ENCODE peak calls at places on chromosomes 16 and 17, in seven cellular contexts. P is HCT116, U is H1, N is WTC11, R is GM12878, Y is K562, S is HepG2. D is an unnamed sample.

GRCh38 chr17:45319239-45319703 is 2.5 kb upstream of the MAP3K14 start:
- DNase-seq in P (peak; percentile 64), U (no peak), R (no peak), Y (no peak), N (no peak), S (no peak), D (no peak)

GRCh38 chr16:1919680-1919998 is 1.4 kb upstream of the HS3ST6 start:
- DNase-seq in N (no peak), S (no peak), U (no peak), P (no peak), Y (no peak), R (no peak), D (no peak)

GRCh38 chr17:82384730-82385429 is 13.3 kb downstream of the UTS2R start:
- DNase-seq in N (no peak), R (no peak), Y (peak; percentile 37), S (peak; percentile 74), U (no peak), P (no peak), D (no peak)

GRCh38 chr17:11492511-11492910 is 105.8 kb upstream of the DNAH9 start:
- DNase-seq in P (no peak), R (no peak), S (no peak), U (no peak), N (no peak), Y (no peak), D (no peak)

GRCh38 chr17:14048169-14048568 is 21.1 kb upstream of the COX10 start:
- DNase-seq in R (no peak), Y (peak; percentile 33), P (no peak), U (no peak), N (peak; percentile 29), S (no peak), D (peak; percentile 54)

GRCh38 chr17:67575325-67575724 is 142.4 kb upstream of the NOL11 start:
- DNase-seq in U (no peak), S (peak; percentile 38), N (no peak), R (peak; percentile 68), P (no peak), Y (no peak), D (no peak)

GRCh38 chr16:53080345-53081031 is 25.7 kb downstream of the CHD9 start:
- DNase-seq in S (no peak), N (no peak), Y (no peak), R (no peak), P (no peak), U (no peak), D (no peak)

GRCh38 chr17:80195671-80196529 is 24.2 kb downstream of the SGSH start:
- DNase-seq in U (no peak), R (no peak), S (peak; percentile 48), N (peak; percentile 81), Y (peak; percentile 69), P (no peak), D (peak; percentile 64)

GRCh38 chr17:46020023-46020735 is 21.1 kb downstream of the STH start:
- DNase-seq in S (no peak), N (no peak), U (no peak), R (peak; percentile 39), Y (no peak), P (no peak), D (no peak)

GRCh38 chr16:30407794-30408534 is 558 bp downstream of the ZNF771 start:
- DNase-seq in R (no peak), U (no peak), N (no peak), S (no peak), P (no peak), Y (no peak), D (peak; percentile 63)

GRCh38 chr16:53207810-53208752 is 153.3 kb downstream of the CHD9 start:
- DNase-seq in P (peak; percentile 19), S (peak; percentile 72), U (peak; percentile 31), N (peak; percentile 29), R (peak; percentile 69), Y (peak; percentile 54), D (peak; percentile 76)

GRCh38 chr16:89828870-89829629 is 775 bp downstream of the SPIRE2 start:
- DNase-seq in P (no peak), Y (no peak), R (no peak), U (no peak), S (no peak), N (peak; percentile 50), D (no peak)

GRCh38 chr16:321532-321931 is 31.0 kb downstream of the AXIN1 start:
- DNase-seq in U (no peak), P (no peak), S (no peak), R (no peak), Y (no peak), N (no peak), D (no peak)

GRCh38 chr16:316741-317464 is 33.9 kb downstream of the PDIA2 start:
- DNase-seq in R (no peak), Y (no peak), U (no peak), P (no peak), N (no peak), S (no peak), D (no peak)

GRCh38 chr16:317583-317982 is 34.6 kb downstream of the PDIA2 start:
- DNase-seq in S (no peak), R (no peak), P (no peak), Y (no peak), N (no peak), U (no peak), D (no peak)

GRCh38 chr16:320206-320605 is 32.3 kb downstream of the AXIN1 start:
- DNase-seq in U (no peak), Y (no peak), N (no peak), P (no peak), R (no peak), S (no peak), D (no peak)

DNA sequence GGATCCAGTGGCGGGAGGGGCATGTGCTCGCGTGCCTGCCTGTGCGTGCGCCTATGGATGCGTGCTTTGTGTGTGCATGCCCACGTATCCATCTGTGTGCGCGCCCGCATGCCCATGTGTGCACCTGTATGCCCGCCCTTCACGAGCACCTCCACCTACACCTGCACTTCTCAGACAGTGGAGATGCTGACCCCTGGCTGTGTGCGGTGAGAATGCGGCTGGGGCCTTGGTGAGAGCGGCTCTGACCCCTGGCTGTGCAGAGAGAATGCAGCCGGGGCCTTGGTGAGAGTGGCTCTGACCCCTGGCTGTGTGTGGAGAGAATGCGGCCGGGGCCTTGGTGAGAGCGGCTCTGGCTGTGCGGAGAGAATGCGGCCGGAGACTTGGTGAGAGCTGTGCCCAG is 33.9 kb downstream of the AXIN1 start:
- DNase-seq in N (peak; percentile 82), S (peak; percentile 32), R (no peak), Y (no peak), P (no peak), U (peak; percentile 39), D (peak; percentile 50)
- TF ChIP-seq SP1 in N (no peak), S (no peak), R (no peak), Y (no peak), P (no peak), U (no peak), D (no peak)

DNA sequence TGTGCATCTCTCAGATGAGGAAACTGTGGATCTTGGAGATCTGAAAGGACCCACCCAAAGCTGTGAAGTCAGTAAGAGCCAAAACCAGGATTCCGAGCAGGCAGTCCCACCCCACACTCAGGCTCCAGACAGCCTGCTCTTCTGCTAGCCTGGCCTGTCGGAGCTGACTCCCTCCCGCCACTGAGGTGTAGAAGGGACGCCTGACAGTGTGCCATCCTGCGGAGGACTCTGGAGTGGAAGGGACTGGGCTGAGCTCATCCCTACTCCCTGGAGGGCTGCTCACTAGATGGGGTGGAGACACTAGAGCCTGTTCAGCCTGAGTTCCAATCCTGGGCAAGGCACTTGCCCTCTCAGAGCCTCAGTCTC is 36.0 kb downstream of the WFDC1 start:
- DNase-seq in N (no peak), R (no peak), P (no peak), S (no peak), U (no peak), Y (no peak), D (no peak)
- TF ChIP-seq SP1 in N (no peak), R (no peak), P (no peak), S (no peak), U (no peak), Y (no peak), D (no peak)

GRCh38 chr17:27551701-27552466 is 79.1 kb upstream of the LGALS9 start:
- DNase-seq in U (no peak), N (no peak), P (peak; percentile 75), R (no peak), Y (peak; percentile 47), S (peak; percentile 88), D (no peak)

GRCh38 chr17:27549251-27549919 is 81.6 kb upstream of the LGALS9 start:
- DNase-seq in Y (no peak), S (no peak), R (no peak), U (no peak), P (no peak), N (no peak), D (no peak)

GRCh38 chr17:27550974-27551505 is 79.9 kb upstream of the LGALS9 start:
- DNase-seq in Y (no peak), N (no peak), R (no peak), P (no peak), S (no peak), U (no peak), D (no peak)

GRCh38 chr17:27552467-27552779 is 78.6 kb upstream of the LGALS9 start:
- DNase-seq in U (no peak), P (peak; percentile 56), R (no peak), Y (no peak), N (no peak), S (peak; percentile 45), D (no peak)

DNA sequence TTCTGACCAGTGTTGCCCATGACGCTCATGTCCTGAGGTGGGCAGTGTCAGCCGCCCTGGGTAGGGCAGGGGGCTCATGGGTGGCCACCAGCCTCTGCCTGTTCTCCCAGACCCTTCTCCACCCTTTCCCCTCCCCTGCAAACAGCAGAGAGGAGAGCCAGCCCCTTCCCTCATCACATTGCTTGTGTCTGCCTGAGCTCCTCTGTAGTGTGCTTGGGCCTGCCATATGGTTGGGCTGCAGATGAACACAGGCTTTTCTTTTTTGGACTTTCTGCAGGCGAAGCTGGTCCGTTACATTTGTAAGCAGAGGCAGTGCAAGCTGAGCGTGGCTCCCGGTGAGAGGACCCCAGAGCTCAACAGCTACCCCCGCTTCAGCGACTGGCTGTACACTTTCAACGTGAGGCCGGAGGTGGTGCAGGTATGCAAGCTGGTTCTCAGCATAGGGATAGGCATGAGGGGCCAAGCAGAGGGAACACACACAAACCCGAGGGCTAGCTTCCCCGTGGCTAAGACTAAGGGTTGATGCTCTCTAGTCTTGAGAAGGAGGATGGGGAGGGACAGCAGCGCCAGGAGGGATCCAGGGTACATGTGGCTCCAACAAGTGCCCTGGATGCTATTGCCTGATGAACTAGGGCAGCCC is 80.6 kb upstream of the LGALS9 start:
- DNase-seq in U (no peak), N (no peak), P (no peak), Y (no peak), R (no peak), S (no peak), D (no peak)
- TF ChIP-seq SP1 in U (no peak), N (no peak), P (no peak), Y (no peak), R (no peak), S (no peak), D (no peak)

GRCh38 chr17:68906638-68907037 is 48.6 kb downstream of the ABCA8 start:
- DNase-seq in N (no peak), U (no peak), Y (peak; percentile 8), R (no peak), S (peak; percentile 39), P (peak; percentile 46), D (peak; percentile 13)

GRCh38 chr17:68909066-68909465 is 46.1 kb downstream of the ABCA8 start:
- DNase-seq in U (no peak), R (peak; percentile 16), P (peak; percentile 80), Y (no peak), S (peak; percentile 16), N (no peak), D (no peak)

GRCh38 chr17:68910256-68910705 is 44.9 kb downstream of the ABCA8 start:
- DNase-seq in U (no peak), N (no peak), R (no peak), S (no peak), Y (no peak), P (no peak), D (no peak)

GRCh38 chr17:68908045-68908444 is 47.1 kb downstream of the ABCA8 start:
- DNase-seq in S (peak; percentile 79), P (no peak), Y (no peak), R (peak; percentile 41), U (no peak), N (no peak), D (no peak)

GRCh38 chr17:68910789-68911431 is 44.3 kb downstream of the ABCA8 start:
- DNase-seq in S (no peak), Y (no peak), P (no peak), R (no peak), U (no peak), N (no peak), D (no peak)
- TF ChIP-seq SP1 in S (no peak), Y (no peak), P (no peak), R (no peak), U (no peak), N (no peak), D (no peak)